ENCODE peak calls at places on chromosomes 16 and 17, in four cellular contexts. L is upper lobe of right lung, X is brain microvascular endothelial cell, S is tibial artery. P is an unnamed sample.

GRCh38 chr17:81186203-81186602 is 20.2 kb upstream of the AATK start:
- DNase-seq in L (no peak), X (no peak), S (no peak), P (no peak)

GRCh38 chr16:17160285-17160854 is 310.4 kb downstream of the XYLT1 start:
- DNase-seq in L (no peak), X (no peak), S (no peak), P (no peak)

GRCh38 chr16:67800252-67801046 is 5.9 kb downstream of the RANBP10 start:
- DNase-seq in L (no peak), X (peak; percentile 14), S (no peak), P (no peak)

GRCh38 chr16:28522792-28523191 is 16.0 kb downstream of the NUPR1 start:
- DNase-seq in L (no peak), X (no peak), S (no peak), P (no peak)

GRCh38 chr16:19227643-19228042 is 57.9 kb upstream of the CLEC19A start:
- DNase-seq in L (no peak), X (no peak), S (no peak), P (no peak)

GRCh38 chr17:55086635-55087058 is 118.1 kb downstream of the STXBP4 start:
- DNase-seq in L (no peak), X (peak; percentile 69), S (no peak), P (peak; percentile 93)

GRCh38 chr16:55832788-55833583 is at the start of gene CES1:
- DNase-seq in L (peak; percentile 94), X (no peak), S (peak; percentile 85), P (no peak)

GRCh38 chr17:81722184-81723120 is 10.4 kb downstream of the SLC25A10 start:
- DNase-seq in L (peak; percentile 92), X (no peak), S (no peak), P (peak; percentile 23)

GRCh38 chr16:50354629-50355456 is 13.9 kb downstream of the BRD7 start:
- DNase-seq in L (no peak), X (no peak), S (no peak), P (peak; percentile 33)

GRCh38 chr17:41060052-41060604 is at the start of gene KRTAP2-3:
- DNase-seq in L (no peak), X (peak; percentile 89), S (no peak), P (peak; percentile 84)

GRCh38 chr17:78899361-78900260 is 3.4 kb downstream of the CEP295NL start:
- DNase-seq in L (peak; percentile 85), X (no peak), S (no peak), P (peak; percentile 64)

GRCh38 chr16:79349803-79350202 is 250.7 kb downstream of the MAF start:
- DNase-seq in L (no peak), X (no peak), S (no peak), P (no peak)

GRCh38 chr16:20257234-20257633 is 70.1 kb downstream of the GP2 start:
- DNase-seq in L (no peak), X (no peak), S (no peak), P (no peak)

GRCh38 chr17:45136846-45137560 is 1.5 kb downstream of the ACBD4 start:
- DNase-seq in L (no peak), X (no peak), S (no peak), P (no peak)

GRCh38 chr17:4479982-4480751 is 18.5 kb upstream of the SPNS2 start:
- DNase-seq in L (no peak), X (no peak), S (no peak), P (no peak)

GRCh38 chr17:38628441-38628840 is 22.7 kb upstream of the SRCIN1 start:
- DNase-seq in L (peak; percentile 27), X (no peak), S (no peak), P (peak; percentile 8)

GRCh38 chr16:68658258-68658973 is 13.3 kb downstream of the CDH3 start:
- DNase-seq in L (peak; percentile 44), X (peak; percentile 69), S (no peak), P (peak; percentile 64)

GRCh38 chr17:41835214-41835799 is 725 bp downstream of the NT5C3B start:
- DNase-seq in L (no peak), X (no peak), S (no peak), P (no peak)

GRCh38 chr17:35871415-35871814 is 2.7 kb upstream of the HEATR9 start:
- DNase-seq in L (no peak), X (no peak), S (no peak), P (no peak)

GRCh38 chr17:72053069-72053846 is 67.6 kb upstream of the SOX9 start:
- DNase-seq in L (no peak), X (no peak), S (no peak), P (no peak)

GRCh38 chr17:28744104-28744801 is 442 bp downstream of the TRAF4 start:
- DNase-seq in L (peak; percentile 87), X (no peak), S (no peak), P (peak; percentile 46)

GRCh38 chr17:58802188-58802587 is 46.5 kb downstream of the PPM1E start:
- DNase-seq in L (no peak), X (no peak), S (no peak), P (no peak)

GRCh38 chr16:75251280-75252048 is at the start of gene BCAR1:
- DNase-seq in L (peak; percentile 96), X (peak; percentile 82), S (peak; percentile 87), P (peak; percentile 88)

GRCh38 chr17:50518265-50519023 is 10.2 kb downstream of the MYCBPAP start:
- DNase-seq in L (no peak), X (no peak), S (no peak), P (peak; percentile 84)

GRCh38 chr16:51651061-51651466 is 500.0 kb upstream of the SALL1 start:
- DNase-seq in L (no peak), X (no peak), S (no peak), P (no peak)

GRCh38 chr17:17681187-17681743 is at the start of gene RAI1:
- DNase-seq in L (peak; percentile 91), X (no peak), S (peak; percentile 59), P (peak; percentile 83)
- TF ChIP-seq CTCF in L (peak; percentile 55), X (peak; percentile 19), S (peak; percentile 99), P (peak; percentile 29)

DNA sequence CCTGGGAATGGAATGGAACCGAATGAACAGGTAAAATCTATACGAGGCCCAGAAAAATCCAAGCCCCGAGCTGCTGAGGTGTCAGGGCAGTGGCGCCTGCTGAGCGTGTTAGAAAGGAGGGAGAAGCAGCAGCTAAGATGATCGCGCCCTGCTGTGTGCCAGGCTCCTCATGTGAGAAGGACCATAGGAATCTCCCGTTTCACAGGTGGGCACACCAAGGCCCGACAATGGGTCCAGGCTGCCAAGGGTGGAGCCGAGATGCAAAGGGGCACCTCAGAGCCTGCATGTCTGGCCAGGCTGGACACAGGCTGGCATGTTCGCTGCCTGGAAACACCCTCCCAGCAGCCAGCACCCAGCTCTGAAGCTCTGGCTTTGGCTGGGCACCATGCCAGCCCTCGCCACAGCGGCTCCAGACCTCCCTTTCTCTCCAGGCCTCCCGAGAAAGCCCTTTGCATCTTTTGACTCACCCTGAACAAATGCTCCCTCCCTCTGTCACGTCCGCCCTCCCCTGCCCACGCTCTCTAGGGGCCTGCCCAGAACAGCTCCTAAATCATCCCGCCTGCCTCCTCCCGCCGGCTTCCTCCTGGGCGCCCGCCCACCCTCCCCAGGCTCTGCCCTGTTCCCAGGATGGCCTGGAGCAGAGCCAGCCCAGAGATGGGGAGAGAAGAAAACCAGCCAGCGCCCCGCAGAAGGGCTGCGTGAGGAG is 217.8 kb upstream of the GSE1 start:
- DNase-seq in L (peak; percentile 78), X (peak; percentile 95), S (peak; percentile 88), P (peak; percentile 93)
- H3K4me3 ChIP-seq in L (no peak overlapping the region), X (no peak overlapping the region), S (peak overlapping the region; percentile 5), P (no peak overlapping the region)

GRCh38 chr17:9200699-9201359 is 179.5 kb downstream of the NTN1 start:
- DNase-seq in L (no peak), X (no peak), S (no peak), P (no peak)
- TF ChIP-seq CTCF in L (no peak), X (no peak), S (no peak), P (no peak)

DNA sequence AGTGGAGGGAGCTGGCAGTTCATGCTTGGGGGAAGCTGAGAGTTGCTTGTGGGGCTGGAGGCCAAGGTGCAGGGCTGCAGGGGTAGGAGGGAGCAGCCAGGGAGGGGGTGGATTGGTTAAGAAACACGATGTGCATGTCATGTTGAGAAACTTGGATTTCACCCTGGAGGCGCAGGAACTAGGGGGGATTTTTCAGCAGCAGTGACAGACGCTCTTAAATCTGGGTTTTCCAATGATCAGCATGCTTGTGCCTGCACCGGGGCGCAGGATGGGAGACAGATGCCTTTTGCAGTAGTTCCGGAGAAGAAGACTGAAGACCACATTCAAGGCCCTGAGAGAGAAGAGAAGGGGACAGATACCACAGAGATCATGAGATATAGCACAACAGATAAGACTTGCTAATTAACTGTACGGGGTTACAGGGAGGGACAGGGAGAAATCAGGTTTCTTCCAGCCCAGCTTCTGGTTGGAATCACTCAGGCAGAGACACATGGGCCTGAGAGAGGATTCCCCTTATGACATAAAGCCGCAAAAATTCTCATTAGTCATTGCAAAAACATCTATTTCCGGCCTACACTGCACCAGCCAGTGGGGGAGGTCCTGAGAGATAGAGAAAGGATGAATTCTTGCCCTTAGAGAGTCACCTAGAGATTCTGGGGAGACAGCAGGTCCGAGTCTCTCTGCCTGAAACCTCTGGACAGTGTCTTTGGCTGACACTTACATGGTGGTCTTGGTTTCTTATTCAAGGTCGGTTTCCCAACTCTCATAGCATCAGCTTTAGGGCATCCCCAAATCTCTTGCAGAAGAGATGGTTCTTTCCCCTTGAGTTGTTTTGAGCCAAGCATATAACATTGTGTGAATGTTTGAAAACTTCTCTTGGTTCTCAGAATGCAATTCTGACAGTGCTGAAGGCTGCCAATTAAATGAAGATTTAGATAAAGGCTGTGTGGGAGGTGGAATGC is 27.1 kb downstream of the CDH13 start:
- DNase-seq in L (no peak), X (peak; percentile 93), S (no peak), P (peak; percentile 96)
- H3K4me3 ChIP-seq in L (no peak overlapping the region), X (peak overlapping the region; percentile 26), S (no peak overlapping the region), P (peak overlapping the region; percentile 26)

GRCh38 chr16:8655184-8655717 is 19.2 kb upstream of the ABAT start:
- DNase-seq in L (no peak), X (peak; percentile 14), S (no peak), P (peak; percentile 63)
- TF ChIP-seq CTCF in L (peak; percentile 50), X (peak; percentile 72), S (no peak), P (peak; percentile 72)